ENCODE peak calls at places on chromosomes 4 and X, in ten cellular contexts. V is activated CD4-positive, alpha-beta T cell treated with anti-CD3 and anti-CD28 coated beads, Interleukin-2, amount 50 U/mL, for 1 hour; U is colonic mucosa; Y is LoVo; E is fibroblast of the conjunctiva; X is tibial artery; F is psoas muscle; S is midbrain; D is cerebellum; N is fibroblast of mammary gland. T is an unnamed sample.

GRCh38 chr4:83561381-83561780 is 25.5 kb downstream of the GPAT3 start:
- DNase-seq in S (no peak), U (peak; percentile 40), V (no peak), Y (peak; percentile 58), D (no peak), F (no peak), N (peak; percentile 85), E (peak; percentile 32), X (peak; percentile 33), T (peak; percentile 52)

GRCh38 chrX:134026732-134027311 is 41.4 kb upstream of the GPC3 start:
- DNase-seq in D (peak; percentile 0), U (peak; percentile 67), E (peak; percentile 41), F (no peak), Y (no peak), N (peak; percentile 49), S (peak; percentile 13), X (peak; percentile 24), V (peak; percentile 0), T (peak; percentile 24)

GRCh38 chr4:184473515-184474260 is 662 bp downstream of the IRF2 start:
- DNase-seq in V (peak; percentile 45), U (peak; percentile 50), D (peak; percentile 39), E (no peak), X (no peak), Y (peak; percentile 25), F (peak; percentile 72), N (peak; percentile 30), S (peak; percentile 69), T (no peak)

GRCh38 chr4:8617486-8618040 is 25.0 kb downstream of the CPZ start:
- DNase-seq in X (no peak), E (no peak), S (no peak), D (no peak), V (no peak), F (peak; percentile 10), Y (no peak), U (no peak), N (no peak), T (no peak)

GRCh38 chr4:124044867-124045266 is 648.3 kb downstream of the SPRY1 start:
- DNase-seq in X (no peak), S (no peak), E (no peak), U (no peak), N (no peak), V (no peak), D (no peak), F (no peak), Y (no peak), T (no peak)

GRCh38 chr4:11489449-11490083 is 60.9 kb upstream of the HS3ST1 start:
- DNase-seq in F (no peak), X (no peak), N (no peak), U (no peak), S (no peak), E (no peak), D (no peak), Y (no peak), V (no peak), T (no peak)

GRCh38 chrX:108091878-108092291 is 307 bp downstream of the ATG4A start:
- DNase-seq in U (no peak), Y (peak; percentile 5), F (peak; percentile 62), S (no peak), E (no peak), N (no peak), X (no peak), V (peak; percentile 8), D (peak; percentile 34), T (no peak)

GRCh38 chrX:20197641-20198210 is 56.1 kb upstream of the EIF1AX start:
- DNase-seq in U (no peak), Y (no peak), E (no peak), N (no peak), D (no peak), X (no peak), S (no peak), F (no peak), V (no peak), T (no peak)

GRCh38 chr4:6909970-6910339 is 329 bp downstream of the TBC1D14 start:
- DNase-seq in X (no peak), S (no peak), N (no peak), F (peak; percentile 68), E (no peak), Y (no peak), V (no peak), U (peak; percentile 45), D (no peak), T (no peak)

GRCh38 chr4:10057023-10057395 is 35.7 kb upstream of the SLC2A9 start:
- DNase-seq in X (no peak), F (no peak), E (no peak), U (no peak), Y (no peak), V (no peak), S (no peak), D (no peak), N (no peak), T (no peak)

GRCh38 chrX:17403231-17403691 is 28.3 kb downstream of the NHS start:
- DNase-seq in S (no peak), X (no peak), V (no peak), E (no peak), U (no peak), N (no peak), F (no peak), Y (no peak), D (peak; percentile 1), T (no peak)

T was measured in AG09319.